ENCODE peak calls at places on chromosomes 5 and 9, in six cellular contexts. H, L, B, G, Q and X are unnamed samples.

GRCh38 chr9:78821126-78821822 is 524.3 kb downstream of the PSAT1 start:
- DNase-seq in H (peak), L (no peak), B (peak), G (peak), Q (peak), X (peak)

GRCh38 chr5:168822248-168822744 is 243.1 kb upstream of the PANK3 start:
- DNase-seq in H (no peak), L (no peak), B (no peak), G (no peak), Q (no peak), X (no peak)

GRCh38 chr9:128244443-128245226 is 31.2 kb downstream of the GOLGA2 start:
- DNase-seq in H (peak), L (peak), B (no peak), G (peak), Q (no peak), X (peak)

GRCh38 chr9:136645903-136646754 is 16.6 kb upstream of the EGFL7 start:
- DNase-seq in H (peak), L (no peak), B (no peak), G (no peak), Q (no peak), X (peak)

GRCh38 chr5:74107899-74108298 is 481.9 kb downstream of the ARHGEF28 start:
- DNase-seq in H (no peak), L (no peak), B (no peak), G (no peak), Q (no peak), X (no peak)

GRCh38 chr5:142438573-142438972 is 113.8 kb upstream of the SPRY4 start:
- DNase-seq in H (no peak), L (no peak), B (no peak), G (no peak), Q (no peak), X (no peak)

GRCh38 chr5:108074626-108075025 is 307.3 kb downstream of the FBXL17 start:
- DNase-seq in H (no peak), L (no peak), B (no peak), G (no peak), Q (no peak), X (no peak)

GRCh38 chr9:95785209-95785608 is 90.3 kb upstream of the ERCC6L2 start:
- DNase-seq in H (no peak), L (no peak), B (no peak), G (no peak), Q (no peak), X (no peak)

GRCh38 chr9:114031948-114032688 is 46.0 kb downstream of the AMBP start:
- DNase-seq in H (no peak), L (peak), B (no peak), G (no peak), Q (no peak), X (peak)

GRCh38 chr9:35548571-35548970 is 56.5 kb upstream of the TESK1 start:
- DNase-seq in H (no peak), L (no peak), B (no peak), G (no peak), Q (no peak), X (no peak)

GRCh38 chr5:124677376-124677998 is 69.0 kb downstream of the ZNF608 start:
- DNase-seq in H (peak), L (no peak), B (peak), G (no peak), Q (no peak), X (peak)

GRCh38 chr5:126858441-126858840 is 81.5 kb downstream of the LMNB1 start:
- DNase-seq in H (no peak), L (no peak), B (no peak), G (no peak), Q (no peak), X (no peak)

GRCh38 chr5:41510176-41510831 is at the start of gene PLCXD3:
- DNase-seq in H (peak), L (no peak), B (no peak), G (peak), Q (peak), X (peak)

GRCh38 chr5:133316346-133317343 is 264.8 kb downstream of the HSPA4 start:
- DNase-seq in H (no peak), L (no peak), B (no peak), G (no peak), Q (peak), X (no peak)

GRCh38 chr5:177171961-177172360 is 38.4 kb downstream of the NSD1 start:
- DNase-seq in H (no peak), L (no peak), B (no peak), G (no peak), Q (no peak), X (no peak)

GRCh38 chr5:76104027-76104426 is 20.8 kb downstream of the SV2C start:
- DNase-seq in H (peak), L (no peak), B (peak), G (peak), Q (no peak), X (peak)

GRCh38 chr9:16544842-16545241 is 325.6 kb downstream of the BNC2 start:
- DNase-seq in H (no peak), L (no peak), B (no peak), G (no peak), Q (no peak), X (no peak)

GRCh38 chr9:134382733-134383132 is 56.5 kb downstream of the RXRA start:
- DNase-seq in H (no peak), L (no peak), B (no peak), G (no peak), Q (no peak), X (no peak)

GRCh38 chr5:143142596-143143435 is 260.7 kb downstream of the NR3C1 start:
- DNase-seq in H (peak), L (no peak), B (no peak), G (peak), Q (no peak), X (peak)

GRCh38 chr9:8447618-8448017 is 648.0 kb upstream of the DMAC1 start:
- DNase-seq in H (no peak), L (no peak), B (no peak), G (no peak), Q (no peak), X (no peak)

GRCh38 chr5:150671509-150672236 is 10.6 kb downstream of the MYOZ3 start:
- DNase-seq in H (no peak), L (no peak), B (no peak), G (no peak), Q (no peak), X (no peak)
- H3K4me3 ChIP-seq in H (peak), L (peak), B (peak), G (peak), Q (peak), X (peak)

GRCh38 chr5:82642313-82642712 is 364.2 kb upstream of the RPS23 start:
- DNase-seq in H (no peak), L (no peak), B (no peak), G (no peak), Q (no peak), X (no peak)

GRCh38 chr5:82644229-82644628 is 366.1 kb upstream of the RPS23 start:
- DNase-seq in H (no peak), L (no peak), B (no peak), G (no peak), Q (no peak), X (no peak)

GRCh38 chr5:82639393-82640144 is 361.4 kb upstream of the RPS23 start:
- DNase-seq in H (no peak), L (no peak), B (no peak), G (peak), Q (no peak), X (peak)

GRCh38 chr5:82640901-82641300 is 362.7 kb upstream of the RPS23 start:
- DNase-seq in H (no peak), L (no peak), B (no peak), G (no peak), Q (no peak), X (peak)

GRCh38 chr5:82641362-82641988 is 363.3 kb upstream of the RPS23 start:
- DNase-seq in H (peak), L (peak), B (peak), G (peak), Q (peak), X (peak)
- TF ChIP-seq CTCF in H (peak), L (peak), B (peak), G (peak), Q (peak), X (peak)

DNA sequence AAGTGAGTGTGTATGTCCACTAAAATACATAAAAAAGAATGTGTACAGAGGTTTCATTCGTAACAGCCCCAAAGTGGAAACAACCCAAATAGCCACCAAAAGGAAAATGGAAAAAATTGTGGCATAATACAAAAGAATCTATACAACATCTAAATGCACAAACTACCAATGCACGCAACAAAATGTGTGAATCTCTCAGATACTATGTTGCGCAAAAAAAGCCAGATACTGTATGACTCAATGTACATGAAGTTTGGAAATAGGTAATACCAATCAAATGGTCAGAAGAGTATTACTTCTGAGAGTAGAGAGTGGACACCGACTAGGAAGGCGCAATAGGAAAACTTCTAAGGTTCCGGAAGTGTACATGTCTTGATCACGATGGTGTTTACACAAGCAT is 2.4 kb downstream of the XPA start:
- DNase-seq in H (no peak), L (no peak), B (no peak), G (no peak), Q (no peak), X (no peak)
- H3K4me3 ChIP-seq in H (no peak), L (no peak), B (no peak), G (no peak), Q (no peak), X (no peak)

GRCh38 chr5:139137703-139138102 is 60.5 kb downstream of the SIL1 start:
- DNase-seq in H (peak), L (no peak), B (peak), G (peak), Q (peak), X (peak)
- TF ChIP-seq CTCF in H (peak), L (no peak), B (peak), G (peak), Q (peak), X (peak)

GRCh38 chr9:107183176-107183575 is 99.9 kb upstream of the RAD23B start:
- DNase-seq in H (no peak), L (no peak), B (no peak), G (no peak), Q (no peak), X (no peak)
- H3K4me3 ChIP-seq in H (no peak), L (no peak), B (no peak), G (no peak), Q (no peak), X (no peak)

GRCh38 chr9:37508135-37508833 is 22.5 kb downstream of the POLR1E start:
- DNase-seq in H (no peak), L (no peak), B (no peak), G (no peak), Q (no peak), X (no peak)

GRCh38 chr9:37509536-37509935 is 23.8 kb downstream of the POLR1E start:
- DNase-seq in H (no peak), L (no peak), B (no peak), G (no peak), Q (no peak), X (no peak)

GRCh38 chr9:37507586-37508134 is 21.9 kb downstream of the POLR1E start:
- DNase-seq in H (no peak), L (no peak), B (no peak), G (no peak), Q (no peak), X (no peak)

GRCh38 chr9:37511006-37511714 is 25.4 kb downstream of the POLR1E start:
- DNase-seq in H (no peak), L (no peak), B (no peak), G (no peak), Q (peak), X (no peak)

GRCh38 chr9:37508834-37509206 is 23.1 kb downstream of the POLR1E start:
- DNase-seq in H (no peak), L (no peak), B (no peak), G (no peak), Q (no peak), X (no peak)
- TF ChIP-seq CTCF in H (no peak), L (no peak), B (no peak), G (no peak), Q (peak), X (no peak)

GRCh38 chr5:144273232-144274027 is 102.8 kb downstream of the KCTD16 start:
- DNase-seq in H (no peak), L (no peak), B (no peak), G (no peak), Q (no peak), X (no peak)
- H3K4me3 ChIP-seq in H (no peak), L (no peak), B (no peak), G (no peak), Q (no peak), X (no peak)

GRCh38 chr5:115456056-115456455 is 88.5 kb downstream of the FEM1C start:
- DNase-seq in H (peak), L (no peak), B (no peak), G (no peak), Q (no peak), X (peak)

GRCh38 chr5:115457985-115458384 is 86.6 kb downstream of the FEM1C start:
- DNase-seq in H (peak), L (no peak), B (no peak), G (no peak), Q (no peak), X (peak)

GRCh38 chr5:115457574-115457973 is 87.0 kb downstream of the FEM1C start:
- DNase-seq in H (no peak), L (no peak), B (no peak), G (no peak), Q (no peak), X (no peak)

GRCh38 chr5:115455241-115455640 is 89.3 kb downstream of the FEM1C start:
- DNase-seq in H (peak), L (no peak), B (peak), G (peak), Q (peak), X (peak)

GRCh38 chr5:115456539-115456938 is 88.0 kb downstream of the FEM1C start:
- DNase-seq in H (no peak), L (no peak), B (no peak), G (no peak), Q (no peak), X (no peak)
- TF ChIP-seq CTCF in H (no peak), L (no peak), B (no peak), G (no peak), Q (no peak), X (no peak)